ENCODE peak calls at places on chromosomes 3 and 15, in six cellular contexts. One of them, this sample, is unnamed.

GRCh38 chr3:129314757-129315385 is 36.2 kb downstream of the HMCES start:
- DNase-seq in PC-3: peak; percentile 79
- DNase-seq in SK-N-SH: peak; percentile 96
- DNase-seq in MM.1S: peak; percentile 91
- DNase-seq in GM23248: peak; percentile 92
- DNase-seq in HCT116: peak; percentile 51
- DNase-seq in this sample: peak; percentile 97

GRCh38 chr3:11154036-11154952 is at the start of gene HRH1:
- DNase-seq in SK-N-SH: peak; percentile 80
- DNase-seq in PC-3: peak; percentile 37
- DNase-seq in MM.1S: no peak
- DNase-seq in HCT116: no peak
- DNase-seq in GM23248: peak; percentile 75
- DNase-seq in this sample: peak; percentile 65

GRCh38 chr15:88476635-88477038 is 9.1 kb downstream of the MRPS11 start:
- DNase-seq in SK-N-SH: peak; percentile 74
- DNase-seq in HCT116: peak; percentile 15
- DNase-seq in PC-3: peak; percentile 60
- DNase-seq in GM23248: peak; percentile 65
- DNase-seq in MM.1S: peak; percentile 43
- DNase-seq in this sample: peak; percentile 68

GRCh38 chr15:88661041-88661765 is 22.4 kb downstream of the ISG20 start:
- DNase-seq in GM23248: peak; percentile 63
- DNase-seq in PC-3: no peak
- DNase-seq in SK-N-SH: no peak
- DNase-seq in MM.1S: no peak
- DNase-seq in HCT116: no peak
- DNase-seq in this sample: no peak

GRCh38 chr15:59166156-59166555 is 40.5 kb upstream of the LDHAL6B start:
- DNase-seq in PC-3: no peak
- DNase-seq in MM.1S: no peak
- DNase-seq in SK-N-SH: no peak
- DNase-seq in HCT116: no peak
- DNase-seq in GM23248: peak; percentile 48
- DNase-seq in this sample: no peak

GRCh38 chr15:80550219-80550909 is 144.7 kb upstream of the ABHD17C start:
- DNase-seq in MM.1S: no peak
- DNase-seq in PC-3: peak; percentile 51
- DNase-seq in GM23248: peak; percentile 88
- DNase-seq in HCT116: no peak
- DNase-seq in SK-N-SH: no peak
- DNase-seq in this sample: no peak

GRCh38 chr3:127337911-127338531 is 50.2 kb upstream of the PRR20G start:
- DNase-seq in SK-N-SH: no peak
- DNase-seq in MM.1S: no peak
- DNase-seq in HCT116: no peak
- DNase-seq in PC-3: no peak
- DNase-seq in GM23248: no peak
- DNase-seq in this sample: peak; percentile 33

GRCh38 chr3:45092132-45093031 is 53.8 kb downstream of the CDCP1 start:
- DNase-seq in HCT116: peak; percentile 52
- DNase-seq in MM.1S: no peak
- DNase-seq in PC-3: peak; percentile 98
- DNase-seq in GM23248: peak; percentile 67
- DNase-seq in SK-N-SH: no peak
- DNase-seq in this sample: no peak

GRCh38 chr3:183468424-183468823 is 40.0 kb upstream of the MCF2L2 start:
- DNase-seq in MM.1S: peak; percentile 42
- DNase-seq in PC-3: no peak
- DNase-seq in GM23248: no peak
- DNase-seq in SK-N-SH: no peak
- DNase-seq in HCT116: no peak
- DNase-seq in this sample: no peak

GRCh38 chr3:149493315-149494021 is 19.0 kb downstream of the TM4SF4 start:
- DNase-seq in GM23248: no peak
- DNase-seq in MM.1S: no peak
- DNase-seq in PC-3: no peak
- DNase-seq in SK-N-SH: no peak
- DNase-seq in HCT116: no peak
- DNase-seq in this sample: no peak

GRCh38 chr3:146165370-146165769 is 4.4 kb upstream of the PLOD2 start:
- DNase-seq in SK-N-SH: no peak
- DNase-seq in PC-3: peak; percentile 94
- DNase-seq in MM.1S: no peak
- DNase-seq in HCT116: no peak
- DNase-seq in GM23248: peak; percentile 70
- DNase-seq in this sample: no peak

GRCh38 chr3:9809615-9810356 is at the start of gene TTLL3:
- DNase-seq in SK-N-SH: peak; percentile 87
- DNase-seq in MM.1S: peak; percentile 21
- DNase-seq in GM23248: peak; percentile 87
- DNase-seq in PC-3: peak; percentile 60
- DNase-seq in HCT116: no peak
- DNase-seq in this sample: peak; percentile 87

GRCh38 chr3:183698318-183698731 is 728 bp downstream of the YEATS2 start:
- DNase-seq in HCT116: no peak
- DNase-seq in GM23248: peak; percentile 72
- DNase-seq in MM.1S: peak; percentile 59
- DNase-seq in PC-3: peak; percentile 30
- DNase-seq in SK-N-SH: peak; percentile 73
- DNase-seq in this sample: peak; percentile 65

GRCh38 chr15:83206971-83207621 is 527 bp downstream of the HDGFL3 start:
- DNase-seq in SK-N-SH: peak; percentile 87
- DNase-seq in MM.1S: peak; percentile 8
- DNase-seq in HCT116: no peak
- DNase-seq in GM23248: peak; percentile 72
- DNase-seq in PC-3: peak; percentile 25
- DNase-seq in this sample: peak; percentile 72

GRCh38 chr15:56286213-56286612 is 42.5 kb upstream of the RFX7 start:
- DNase-seq in GM23248: no peak
- DNase-seq in MM.1S: peak; percentile 15
- DNase-seq in SK-N-SH: no peak
- DNase-seq in HCT116: peak; percentile 6
- DNase-seq in PC-3: no peak
- DNase-seq in this sample: peak; percentile 7

GRCh38 chr3:130933801-130934345 is 40.0 kb downstream of the ATP2C1 start:
- DNase-seq in HCT116: no peak
- DNase-seq in GM23248: peak; percentile 19
- DNase-seq in MM.1S: no peak
- DNase-seq in SK-N-SH: no peak
- DNase-seq in PC-3: no peak
- DNase-seq in this sample: no peak

GRCh38 chr3:62558549-62559112 is 185.3 kb upstream of the FEZF2 start:
- DNase-seq in HCT116: no peak
- DNase-seq in MM.1S: no peak
- DNase-seq in GM23248: no peak
- DNase-seq in SK-N-SH: peak; percentile 53
- DNase-seq in PC-3: peak; percentile 24
- DNase-seq in this sample: peak; percentile 71

GRCh38 chr15:59838900-59839299 is 149.8 kb upstream of the BNIP2 start:
- DNase-seq in GM23248: no peak
- DNase-seq in MM.1S: no peak
- DNase-seq in HCT116: no peak
- DNase-seq in SK-N-SH: no peak
- DNase-seq in PC-3: no peak
- DNase-seq in this sample: no peak

GRCh38 chr15:61382927-61383326 is 153.8 kb upstream of the RORA start:
- DNase-seq in GM23248: peak; percentile 58
- DNase-seq in HCT116: no peak
- DNase-seq in SK-N-SH: no peak
- DNase-seq in MM.1S: no peak
- DNase-seq in PC-3: no peak
- DNase-seq in this sample: no peak

GRCh38 chr15:70535955-70536338 is 227.4 kb downstream of the UACA start:
- DNase-seq in SK-N-SH: no peak
- DNase-seq in MM.1S: no peak
- DNase-seq in HCT116: no peak
- DNase-seq in GM23248: no peak
- DNase-seq in PC-3: no peak
- DNase-seq in this sample: no peak
- H3K9me3 ChIP-seq in SK-N-SH: no peaks in the 10 kb centered on the region
- H3K9me3 ChIP-seq in MM.1S: no peaks in the 10 kb centered on the region
- H3K9me3 ChIP-seq in HCT116: no peaks in the 10 kb centered on the region
- H3K9me3 ChIP-seq in GM23248: no peaks in the 10 kb centered on the region
- H3K9me3 ChIP-seq in PC-3: no peaks in the 10 kb centered on the region
- H3K9me3 ChIP-seq in this sample: no peaks in the 10 kb centered on the region

GRCh38 chr3:39184081-39184967 is 8.1 kb downstream of the XIRP1 start:
- DNase-seq in PC-3: no peak
- DNase-seq in HCT116: no peak
- DNase-seq in GM23248: no peak
- DNase-seq in MM.1S: no peak
- DNase-seq in SK-N-SH: no peak
- DNase-seq in this sample: no peak

GRCh38 chr3:39183231-39184080 is 8.9 kb downstream of the XIRP1 start:
- DNase-seq in GM23248: no peak
- DNase-seq in HCT116: no peak
- DNase-seq in MM.1S: no peak
- DNase-seq in PC-3: no peak
- DNase-seq in SK-N-SH: no peak
- DNase-seq in this sample: no peak

GRCh38 chr3:39180546-39181346 is 11.6 kb downstream of the XIRP1 start:
- DNase-seq in PC-3: peak; percentile 84
- DNase-seq in GM23248: peak; percentile 96
- DNase-seq in HCT116: peak; percentile 77
- DNase-seq in MM.1S: peak; percentile 95
- DNase-seq in SK-N-SH: peak; percentile 93
- DNase-seq in this sample: peak; percentile 97

GRCh38 chr3:39180183-39180545 is 12.2 kb downstream of the XIRP1 start:
- DNase-seq in HCT116: no peak
- DNase-seq in GM23248: no peak
- DNase-seq in SK-N-SH: no peak
- DNase-seq in MM.1S: no peak
- DNase-seq in PC-3: no peak
- DNase-seq in this sample: no peak

DNA sequence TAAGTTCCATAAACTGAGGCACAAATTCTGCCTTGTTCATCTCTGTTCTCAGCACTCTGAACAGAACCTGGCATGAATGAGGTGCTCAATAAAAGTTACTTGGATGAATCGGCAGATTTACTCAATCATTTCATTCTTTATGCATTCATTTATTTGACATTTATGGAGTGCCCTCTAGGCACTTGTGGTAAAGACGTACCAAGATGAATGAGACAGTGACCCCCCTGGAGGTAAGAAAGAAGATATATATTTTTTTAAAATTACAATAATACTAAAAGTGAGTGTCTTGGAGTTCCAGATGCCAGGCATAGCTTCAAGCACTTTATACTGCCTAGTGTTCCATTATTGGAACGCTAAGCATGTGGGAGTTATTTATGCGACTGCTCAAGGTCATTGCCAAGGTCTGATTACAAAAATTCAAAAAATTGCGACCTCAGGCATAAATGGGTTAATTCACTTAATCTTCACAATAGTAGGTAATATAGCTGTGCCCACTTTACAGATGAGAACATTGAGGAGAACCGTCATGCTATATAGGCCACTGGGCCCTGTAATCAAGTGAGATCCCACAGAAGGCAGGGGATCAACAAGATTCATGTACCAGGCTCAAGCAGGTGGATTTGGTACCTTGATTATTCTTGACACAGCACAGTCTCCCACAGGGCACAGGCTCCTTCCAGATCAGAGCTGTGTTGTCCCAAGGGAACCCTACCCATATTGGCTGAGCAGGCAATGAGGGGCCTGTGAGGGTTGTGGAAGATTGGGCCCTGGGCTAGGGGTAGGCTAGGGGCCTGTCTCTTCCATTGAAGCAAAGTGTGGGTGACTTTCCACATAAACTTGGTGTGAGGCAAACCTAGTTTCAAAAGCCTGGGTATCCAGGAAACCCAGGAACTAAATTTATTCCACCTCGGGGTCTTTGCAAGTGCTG is 10.7 kb downstream of the XIRP1 start:
- DNase-seq in MM.1S: no peak
- DNase-seq in SK-N-SH: no peak
- DNase-seq in GM23248: no peak
- DNase-seq in HCT116: no peak
- DNase-seq in PC-3: peak; percentile 49
- DNase-seq in this sample: no peak
- H3K9ac ChIP-seq in MM.1S: peak overlapping the region; percentile 15
- H3K9ac ChIP-seq in SK-N-SH: no peak overlapping the region
- H3K9ac ChIP-seq in GM23248: peak overlapping the region; percentile 41
- H3K9ac ChIP-seq in HCT116: peak overlapping the region; percentile 57
- H3K9ac ChIP-seq in PC-3: no peak overlapping the region
- H3K9ac ChIP-seq in this sample: no peak overlapping the region

GRCh38 chr3:37863552-37863865 is 1.8 kb downstream of the CTDSPL start:
- DNase-seq in HCT116: no peak
- DNase-seq in PC-3: no peak
- DNase-seq in MM.1S: no peak
- DNase-seq in GM23248: peak; percentile 18
- DNase-seq in SK-N-SH: no peak
- DNase-seq in this sample: no peak

GRCh38 chr3:37862712-37863551 is 1.3 kb downstream of the CTDSPL start:
- DNase-seq in GM23248: peak; percentile 73
- DNase-seq in PC-3: no peak
- DNase-seq in SK-N-SH: no peak
- DNase-seq in HCT116: no peak
- DNase-seq in MM.1S: no peak
- DNase-seq in this sample: peak; percentile 42

GRCh38 chr3:37859908-37860199 is 1.8 kb upstream of the CTDSPL start:
- DNase-seq in SK-N-SH: no peak
- DNase-seq in GM23248: no peak
- DNase-seq in HCT116: no peak
- DNase-seq in PC-3: no peak
- DNase-seq in MM.1S: no peak
- DNase-seq in this sample: no peak

GRCh38 chr3:37862219-37862711 is 585 bp downstream of the CTDSPL start:
- DNase-seq in PC-3: no peak
- DNase-seq in SK-N-SH: peak; percentile 71
- DNase-seq in MM.1S: no peak
- DNase-seq in GM23248: peak; percentile 84
- DNase-seq in HCT116: no peak
- DNase-seq in this sample: peak; percentile 51

DNA sequence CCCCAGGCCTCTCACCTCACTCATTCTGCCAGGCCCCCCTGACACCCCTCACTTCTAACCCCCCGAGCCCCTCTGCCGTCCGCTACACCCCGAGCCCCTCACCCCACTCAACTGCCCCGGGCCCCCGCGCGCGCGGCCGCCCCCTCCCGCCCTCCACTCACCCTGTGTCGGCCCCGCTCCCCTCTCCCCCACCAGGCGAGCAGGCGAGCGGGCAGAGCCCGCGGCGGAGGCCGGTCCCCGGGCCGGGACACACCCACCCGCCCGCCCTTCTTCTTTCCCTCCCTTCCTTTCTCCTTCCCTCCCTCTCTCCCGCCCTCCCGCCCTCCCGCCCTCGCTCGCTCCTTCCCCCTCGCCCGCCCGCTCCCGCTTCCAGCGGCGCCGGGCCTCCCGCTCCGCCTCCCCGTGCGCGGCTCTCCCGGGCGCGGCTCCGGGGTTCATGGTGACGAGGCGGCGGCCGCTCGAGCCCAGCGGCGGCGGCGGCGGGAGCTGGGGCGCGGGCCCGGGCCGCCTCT is at the start of gene CTDSPL:
- DNase-seq in PC-3: peak; percentile 41
- DNase-seq in MM.1S: peak; percentile 25
- DNase-seq in GM23248: peak; percentile 74
- DNase-seq in SK-N-SH: peak; percentile 88
- DNase-seq in HCT116: no peak
- DNase-seq in this sample: peak; percentile 82
- TF ChIP-seq EZH2phosphoT487 in PC-3: no peak
- TF ChIP-seq EZH2phosphoT487 in MM.1S: no peak
- TF ChIP-seq EZH2phosphoT487 in GM23248: no peak
- TF ChIP-seq EZH2phosphoT487 in SK-N-SH: no peak
- TF ChIP-seq EZH2phosphoT487 in HCT116: no peak
- TF ChIP-seq EZH2phosphoT487 in this sample: no peak

GRCh38 chr15:26311710-26312236 is 448.6 kb upstream of the ATP10A start:
- DNase-seq in SK-N-SH: no peak
- DNase-seq in PC-3: no peak
- DNase-seq in GM23248: no peak
- DNase-seq in MM.1S: no peak
- DNase-seq in HCT116: no peak
- DNase-seq in this sample: no peak
- H3K9me3 ChIP-seq in SK-N-SH: no peaks in the 10 kb centered on the region
- H3K9me3 ChIP-seq in PC-3: peaks cover 26% of the 10 kb centered on the region
- H3K9me3 ChIP-seq in GM23248: no peaks in the 10 kb centered on the region
- H3K9me3 ChIP-seq in MM.1S: no peaks in the 10 kb centered on the region
- H3K9me3 ChIP-seq in HCT116: peaks cover 44% of the 10 kb centered on the region
- H3K9me3 ChIP-seq in this sample: peaks cover 26% of the 10 kb centered on the region